ENCODE peak calls at places on chromosomes 4 and X, in six cellular contexts. J, F, U, L, O and B are unnamed samples.

GRCh38 chrX:67724359-67725110 is 180.7 kb downstream of the AR start:
- DNase-seq in J (peak), F (no peak), U (no peak), L (no peak), O (no peak), B (no peak)

GRCh38 chrX:41514179-41514578 is 67.0 kb downstream of the NYX start:
- DNase-seq in J (no peak), F (no peak), U (no peak), L (no peak), O (no peak), B (no peak)

GRCh38 chr4:123363729-123364128 is 32.9 kb upstream of the SPRY1 start:
- DNase-seq in J (no peak), F (no peak), U (no peak), L (no peak), O (peak), B (no peak)

GRCh38 chr4:11805837-11806236 is 377.1 kb upstream of the HS3ST1 start:
- DNase-seq in J (peak), F (peak), U (peak), L (no peak), O (peak), B (peak)

GRCh38 chr4:87188063-87188462 is 32.4 kb downstream of the KLHL8 start:
- DNase-seq in J (no peak), F (no peak), U (no peak), L (no peak), O (no peak), B (peak)

GRCh38 chrX:30637874-30638793 is 15.1 kb upstream of the GK start:
- DNase-seq in J (no peak), F (no peak), U (no peak), L (no peak), O (no peak), B (no peak)

GRCh38 chr4:106316773-106317409 is 541 bp downstream of the AIMP1 start:
- DNase-seq in J (peak), F (no peak), U (peak), L (peak), O (no peak), B (no peak)

GRCh38 chrX:46788902-46789301 is 30.0 kb upstream of the SLC9A7 start:
- DNase-seq in J (peak), F (no peak), U (peak), L (no peak), O (no peak), B (no peak)

GRCh38 chr4:1578968-1579833 is 104.9 kb downstream of the FAM53A start:
- DNase-seq in J (peak), F (peak), U (peak), L (peak), O (no peak), B (peak)

GRCh38 chr4:83107636-83108035 is 6.9 kb downstream of the PLAC8 start:
- DNase-seq in J (no peak), F (no peak), U (no peak), L (no peak), O (no peak), B (no peak)

GRCh38 chr4:176794151-176794550 is 1.4 kb upstream of the VEGFC start:
- DNase-seq in J (peak), F (no peak), U (no peak), L (no peak), O (no peak), B (peak)

GRCh38 chrX:38804481-38805293 is 3.4 kb downstream of the MID1IP1 start:
- DNase-seq in J (peak), F (no peak), U (peak), L (peak), O (peak), B (peak)

GRCh38 chr4:75172551-75172950 is 239.6 kb downstream of the PARM1 start:
- DNase-seq in J (no peak), F (no peak), U (no peak), L (no peak), O (no peak), B (no peak)
- H3K4me3 ChIP-seq in J (no peak), F (no peak), U (no peak), L (no peak), O (no peak), B (no peak)

GRCh38 chrX:20217279-20217678 is 49.4 kb downstream of the RPS6KA3 start:
- DNase-seq in J (peak), F (peak), U (no peak), L (no peak), O (no peak), B (peak)
- H3K9ac ChIP-seq in J (no peak), F (no peak), U (no peak), L (no peak), O (no peak), B (no peak)

DNA sequence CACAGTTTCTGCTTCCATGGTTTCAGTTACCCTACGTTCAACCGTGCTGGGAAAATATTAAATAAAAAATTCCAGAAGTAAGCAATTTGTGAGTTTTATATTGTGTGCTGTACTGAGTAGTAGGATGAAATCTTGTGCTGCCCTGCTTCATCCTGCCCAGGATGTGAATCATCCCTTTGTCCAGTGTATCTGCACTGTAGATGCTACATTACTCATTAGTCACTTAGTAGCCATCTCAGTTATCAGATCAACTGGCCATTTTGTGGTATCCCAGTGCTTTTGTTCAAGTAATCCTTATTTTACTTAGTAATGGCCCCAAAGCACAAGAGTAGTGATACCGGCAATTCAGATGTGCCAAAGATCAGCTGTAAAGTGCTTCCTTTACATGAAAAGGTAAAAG is 97.9 kb downstream of the COX18 start:
- DNase-seq in J (peak), F (no peak), U (no peak), L (no peak), O (no peak), B (peak)
- TF ChIP-seq EZH2phosphoT487 in J (no peak), F (no peak), U (no peak), L (no peak), O (no peak), B (no peak)

GRCh38 chr4:169163495-169163894 is 107.3 kb downstream of the SH3RF1 start:
- DNase-seq in J (no peak), F (no peak), U (no peak), L (no peak), O (no peak), B (no peak)

GRCh38 chr4:169158860-169159259 is 111.9 kb downstream of the SH3RF1 start:
- DNase-seq in J (no peak), F (no peak), U (no peak), L (no peak), O (no peak), B (no peak)

GRCh38 chr4:169158046-169158445 is 112.7 kb downstream of the SH3RF1 start:
- DNase-seq in J (no peak), F (no peak), U (no peak), L (no peak), O (no peak), B (no peak)

GRCh38 chr4:169159614-169160013 is 111.1 kb downstream of the SH3RF1 start:
- DNase-seq in J (peak), F (no peak), U (no peak), L (no peak), O (no peak), B (peak)

GRCh38 chr4:169160825-169161224 is 109.9 kb downstream of the SH3RF1 start:
- DNase-seq in J (peak), F (no peak), U (peak), L (no peak), O (no peak), B (no peak)
- H3K4me3 ChIP-seq in J (peak), F (no peak), U (no peak), L (no peak), O (no peak), B (no peak)

GRCh38 chrX:124242160-124242559 is 90.3 kb upstream of the TEX13D start:
- DNase-seq in J (peak), F (no peak), U (no peak), L (no peak), O (no peak), B (no peak)

GRCh38 chrX:124238268-124238667 is 94.2 kb upstream of the TEX13D start:
- DNase-seq in J (no peak), F (no peak), U (no peak), L (no peak), O (no peak), B (no peak)

GRCh38 chrX:124239324-124239723 is 93.1 kb upstream of the TEX13D start:
- DNase-seq in J (no peak), F (no peak), U (no peak), L (no peak), O (no peak), B (no peak)

GRCh38 chrX:124240422-124240821 is 92.0 kb upstream of the TEX13D start:
- DNase-seq in J (peak), F (no peak), U (no peak), L (no peak), O (no peak), B (no peak)

DNA sequence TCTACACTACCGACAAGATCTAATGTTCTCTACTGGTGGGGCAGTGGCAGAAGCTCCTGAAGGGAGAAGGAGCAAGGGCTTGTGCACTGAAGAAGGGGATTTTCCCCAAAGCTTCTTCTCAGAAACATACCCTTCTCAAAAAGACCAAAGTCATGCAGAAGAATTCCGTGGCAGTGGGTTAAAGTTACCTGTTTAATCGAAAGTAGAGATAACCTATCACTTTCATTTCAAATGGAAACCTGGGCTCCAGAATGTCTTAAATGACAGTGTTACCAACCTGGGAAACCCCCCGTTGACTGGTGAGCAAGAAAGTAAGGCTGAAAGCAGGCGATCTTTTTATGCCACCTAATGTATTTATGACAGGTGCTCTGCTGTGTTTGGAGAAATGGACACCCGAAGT is 92.5 kb upstream of the TEX13D start:
- DNase-seq in J (no peak), F (no peak), U (no peak), L (no peak), O (peak), B (no peak)
- H3K9ac ChIP-seq in J (no peak), F (no peak), U (no peak), L (no peak), O (no peak), B (no peak)

GRCh38 chr4:150418757-150419410 is 163.1 kb upstream of the MAB21L2 start:
- DNase-seq in J (no peak), F (no peak), U (peak), L (no peak), O (no peak), B (no peak)
- TF ChIP-seq EZH2phosphoT487 in J (no peak), F (no peak), U (no peak), L (no peak), O (no peak), B (no peak)

GRCh38 chrX:115372026-115372610 is 82.6 kb downstream of the LUZP4 start:
- DNase-seq in J (peak), F (peak), U (peak), L (no peak), O (no peak), B (peak)
- H3K4me3 ChIP-seq in J (peak), F (no peak), U (no peak), L (no peak), O (no peak), B (peak)